ENCODE peak calls at places on chromosomes 16 and 17, in four cellular contexts. Z, K, E and I are unnamed samples.

GRCh38 chr17:59327891-59328290 is 3.6 kb upstream of the YPEL2 start:
- DNase-seq in Z (no peak), K (no peak), E (no peak), I (no peak)

GRCh38 chr17:48571024-48571818 is 6.9 kb downstream of the HOXB4 start:
- DNase-seq in Z (no peak), K (peak; percentile 65), E (no peak), I (peak; percentile 71)

GRCh38 chr16:88770459-88771293 is 14.3 kb downstream of the PIEZO1 start:
- DNase-seq in Z (peak; percentile 92), K (peak; percentile 92), E (no peak), I (peak; percentile 87)

GRCh38 chr16:970766-971581 is at the start of gene LMF1:
- DNase-seq in Z (peak; percentile 92), K (peak; percentile 93), E (peak; percentile 97), I (peak; percentile 79)

GRCh38 chr16:46896314-46896968 is 12.3 kb downstream of the GPT2 start:
- DNase-seq in Z (no peak), K (no peak), E (no peak), I (peak; percentile 29)

GRCh38 chr17:57138956-57139576 is 54.0 kb downstream of the AKAP1 start:
- DNase-seq in Z (peak; percentile 40), K (no peak), E (no peak), I (peak; percentile 22)

GRCh38 chr17:1904273-1905052 is 74.7 kb downstream of the RPA1 start:
- DNase-seq in Z (no peak), K (no peak), E (no peak), I (no peak)

GRCh38 chr16:87303431-87303930 is 13.7 kb downstream of the C16orf95 start:
- DNase-seq in Z (no peak), K (no peak), E (no peak), I (peak; percentile 18)

GRCh38 chr16:19688396-19689024 is 29.5 kb downstream of the KNOP1 start:
- DNase-seq in Z (peak; percentile 24), K (no peak), E (no peak), I (no peak)

GRCh38 chr17:69593716-69594115 is 179.2 kb downstream of the MAP2K6 start:
- DNase-seq in Z (no peak), K (no peak), E (no peak), I (no peak)

GRCh38 chr16:57984443-57985203 is 13.7 kb upstream of the CNGB1 start:
- DNase-seq in Z (peak; percentile 97), K (peak; percentile 98), E (peak; percentile 96), I (peak; percentile 62)

GRCh38 chr17:82647593-82648164 is 565 bp downstream of the WDR45B start:
- DNase-seq in Z (peak; percentile 16), K (no peak), E (no peak), I (no peak)
- H3K56ac ChIP-seq in Z (peak overlapping the region; percentile 100), K (no peak overlapping the region), E (peak overlapping the region; percentile 77), I (no peak overlapping the region)

DNA sequence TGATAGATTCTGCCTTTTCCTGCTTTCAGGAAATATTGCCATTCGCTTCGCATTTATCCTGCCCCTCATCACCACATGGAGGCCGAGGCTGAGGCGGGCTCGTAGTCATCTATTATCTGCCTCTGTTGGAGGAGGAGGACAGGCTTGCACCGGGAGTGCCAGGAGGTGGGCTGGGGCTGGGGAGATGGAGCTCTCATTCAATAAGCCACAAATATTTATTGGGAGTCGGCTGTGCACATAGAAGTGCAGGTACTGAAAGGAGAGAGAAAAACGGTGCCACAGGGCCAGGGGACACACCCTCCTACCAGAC is 263.3 kb upstream of the SDK2 start:
- DNase-seq in Z (no peak), K (no peak), E (no peak), I (no peak)
- H3K56ac ChIP-seq in Z (no peak overlapping the region), K (no peak overlapping the region), E (no peak overlapping the region), I (no peak overlapping the region)

GRCh38 chr17:41728056-41728455 is 6.4 kb downstream of the HAP1 start:
- DNase-seq in Z (no peak), K (no peak), E (no peak), I (no peak)

GRCh38 chr17:41730479-41730878 is 4.0 kb downstream of the HAP1 start:
- DNase-seq in Z (no peak), K (no peak), E (no peak), I (no peak)

GRCh38 chr17:41723801-41724475 is 10.5 kb downstream of the HAP1 start:
- DNase-seq in Z (no peak), K (no peak), E (no peak), I (no peak)

GRCh38 chr17:41724476-41725030 is 9.9 kb downstream of the HAP1 start:
- DNase-seq in Z (no peak), K (no peak), E (no peak), I (no peak)

DNA sequence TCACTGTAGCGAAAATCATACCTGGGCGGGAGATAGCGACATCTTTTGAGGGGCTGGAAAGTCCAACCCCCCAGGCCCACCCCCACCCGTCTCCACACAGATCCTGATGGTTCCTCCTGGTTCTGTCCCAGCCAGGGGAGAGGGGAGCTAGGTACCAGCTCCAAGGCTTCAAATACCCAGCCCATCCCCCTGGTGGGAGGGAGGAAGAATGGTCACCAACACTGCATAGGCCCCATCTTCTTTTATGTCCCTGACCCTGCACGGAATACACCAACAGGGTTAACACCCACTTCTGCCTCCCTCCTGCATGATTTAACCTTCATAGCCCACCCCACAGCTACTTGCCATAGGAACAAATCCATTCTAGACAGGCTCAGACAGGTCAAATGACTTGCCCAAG is 9.3 kb downstream of the HAP1 start:
- DNase-seq in Z (no peak), K (no peak), E (no peak), I (no peak)
- H3K56ac ChIP-seq in Z (no peak overlapping the region), K (no peak overlapping the region), E (no peak overlapping the region), I (no peak overlapping the region)

GRCh38 chr16:28205974-28206373 is 5.8 kb downstream of the XPO6 start:
- DNase-seq in Z (no peak), K (no peak), E (no peak), I (no peak)

GRCh38 chr16:28204211-28204610 is 7.6 kb downstream of the XPO6 start:
- DNase-seq in Z (no peak), K (no peak), E (no peak), I (no peak)

GRCh38 chr16:28202147-28202746 is 9.5 kb downstream of the XPO6 start:
- DNase-seq in Z (peak; percentile 62), K (no peak), E (no peak), I (no peak)

GRCh38 chr16:28205117-28205899 is 6.5 kb downstream of the XPO6 start:
- DNase-seq in Z (no peak), K (no peak), E (no peak), I (no peak)

GRCh38 chr16:28204622-28205021 is 7.1 kb downstream of the XPO6 start:
- DNase-seq in Z (peak; percentile 81), K (no peak), E (no peak), I (no peak)
- H3K56ac ChIP-seq in Z (no peak overlapping the region), K (no peak overlapping the region), E (no peak overlapping the region), I (no peak overlapping the region)